ENCODE peak calls at places on chromosomes 3 and 15, in nine cellular contexts. J, G, Y, U, L, C, F, H and A are unnamed samples.

GRCh38 chr3:185824051-185824466 is 783 bp downstream of the IGF2BP2 start:
- DNase-seq in J (no peak), G (peak), Y (no peak), U (no peak), L (no peak), C (no peak), F (no peak), H (no peak), A (peak)

GRCh38 chr3:194707176-194707575 is 21.5 kb downstream of the FAM43A start:
- DNase-seq in J (no peak), G (no peak), Y (no peak), U (no peak), L (no peak), C (no peak), F (no peak), H (no peak), A (no peak)

GRCh38 chr3:169660709-169661566 is 2.6 kb downstream of the MECOM start:
- DNase-seq in J (no peak), G (peak), Y (no peak), U (no peak), L (no peak), C (no peak), F (no peak), H (no peak), A (peak)

GRCh38 chr3:184579513-184579912 is 17.9 kb downstream of the EPHB3 start:
- DNase-seq in J (no peak), G (no peak), Y (no peak), U (no peak), L (no peak), C (no peak), F (no peak), H (no peak), A (no peak)

GRCh38 chr15:95770191-95770590 is 560.3 kb upstream of the NR2F2 start:
- DNase-seq in J (no peak), G (no peak), Y (no peak), U (no peak), L (peak), C (no peak), F (no peak), H (no peak), A (no peak)

GRCh38 chr15:39301589-39301999 is 279.3 kb upstream of the THBS1 start:
- DNase-seq in J (no peak), G (no peak), Y (no peak), U (no peak), L (peak), C (no peak), F (no peak), H (no peak), A (no peak)

GRCh38 chr3:59121346-59122144 is 71.7 kb upstream of the CFAP20DC start:
- DNase-seq in J (no peak), G (no peak), Y (no peak), U (no peak), L (no peak), C (no peak), F (no peak), H (no peak), A (no peak)

GRCh38 chr3:48962939-48963338 is 27.1 kb upstream of the P4HTM start:
- DNase-seq in J (no peak), G (peak), Y (no peak), U (no peak), L (no peak), C (no peak), F (no peak), H (no peak), A (no peak)

GRCh38 chr15:39459538-39459937 is 121.3 kb upstream of the THBS1 start:
- DNase-seq in J (no peak), G (no peak), Y (no peak), U (no peak), L (no peak), C (no peak), F (no peak), H (no peak), A (no peak)

GRCh38 chr15:63896336-63897115 is 62.8 kb upstream of the HERC1 start:
- DNase-seq in J (no peak), G (no peak), Y (no peak), U (no peak), L (peak), C (no peak), F (no peak), H (no peak), A (no peak)

GRCh38 chr3:169400874-169401273 is 262.6 kb downstream of the MECOM start:
- DNase-seq in J (no peak), G (no peak), Y (no peak), U (no peak), L (no peak), C (no peak), F (no peak), H (no peak), A (no peak)

GRCh38 chr15:60605879-60606304 is 127.0 kb upstream of the ICE2 start:
- DNase-seq in J (no peak), G (peak), Y (no peak), U (no peak), L (peak), C (no peak), F (no peak), H (no peak), A (no peak)

GRCh38 chr3:177041021-177041729 is 156.1 kb downstream of the TBL1XR1 start:
- DNase-seq in J (peak), G (no peak), Y (no peak), U (no peak), L (no peak), C (no peak), F (no peak), H (no peak), A (no peak)

GRCh38 chr15:53910236-53910849 is 67.9 kb upstream of the UNC13C start:
- DNase-seq in J (no peak), G (no peak), Y (no peak), U (peak), L (no peak), C (no peak), F (no peak), H (no peak), A (no peak)

GRCh38 chr3:123098411-123099330 is 31.8 kb downstream of the PDIA5 start:
- DNase-seq in J (no peak), G (no peak), Y (no peak), U (no peak), L (no peak), C (no peak), F (no peak), H (no peak), A (no peak)

GRCh38 chr15:70094690-70095311 is 2.9 kb downstream of the TLE3 start:
- DNase-seq in J (peak), G (no peak), Y (no peak), U (no peak), L (no peak), C (no peak), F (no peak), H (no peak), A (no peak)

GRCh38 chr3:148889828-148890227 is 24.7 kb downstream of the CPA3 start:
- DNase-seq in J (no peak), G (no peak), Y (no peak), U (no peak), L (no peak), C (no peak), F (no peak), H (no peak), A (no peak)